ENCODE peak calls at places on chromosome 6, in four cellular contexts. U is K562, W is H1, K is GM12878. F is an unnamed sample.

GRCh38 chr6:122673345-122673961 is 63.2 kb downstream of the PKIB start:
- DNase-seq in W (no peak), K (no peak), U (no peak), F (no peak)

GRCh38 chr6:33771342-33772113 is 17.4 kb downstream of the LEMD2 start:
- DNase-seq in K (no peak), W (peak), U (peak), F (peak)

GRCh38 chr6:170393807-170394399 is 87.3 kb downstream of the FAM120B start:
- DNase-seq in W (no peak), K (no peak), U (no peak), F (no peak)

GRCh38 chr6:24640166-24640565 is 5.8 kb downstream of the KIAA0319 start:
- DNase-seq in K (no peak), U (no peak), W (no peak), F (no peak)

GRCh38 chr6:107318100-107318736 is 141.1 kb downstream of the PDSS2 start:
- DNase-seq in U (peak), W (peak), K (peak), F (peak)

GRCh38 chr6:89348372-89348771 is 4.2 kb downstream of the UBE2J1 start:
- DNase-seq in U (no peak), W (no peak), K (no peak), F (no peak)

GRCh38 chr6:78909391-78909790 is 42.0 kb downstream of the IRAK1BP1 start:
- DNase-seq in K (no peak), U (no peak), W (no peak), F (no peak)

GRCh38 chr6:52590634-52590985 is 13.8 kb upstream of the TRAM2 start:
- DNase-seq in W (no peak), K (no peak), U (no peak), F (no peak)

GRCh38 chr6:112296122-112296521 is 41.8 kb upstream of the LAMA4 start:
- DNase-seq in W (no peak), K (no peak), U (peak), F (no peak)

GRCh38 chr6:145028144-145028818 is 707.0 kb downstream of the EPM2A start:
- DNase-seq in U (peak), W (no peak), K (no peak), F (no peak)

GRCh38 chr6:169254456-169255316 is 1.0 kb upstream of the THBS2 start:
- DNase-seq in W (no peak), K (no peak), U (no peak), F (no peak)

GRCh38 chr6:5584072-5584471 is 322.8 kb downstream of the FARS2 start:
- DNase-seq in U (no peak), W (no peak), K (no peak), F (no peak)

GRCh38 chr6:75611702-75612375 is 10.2 kb downstream of the SENP6 start:
- DNase-seq in W (no peak), U (no peak), K (no peak), F (no peak)

GRCh38 chr6:153449279-153449678 is 318.2 kb upstream of the RGS17 start:
- DNase-seq in U (no peak), K (no peak), W (no peak), F (no peak)

GRCh38 chr6:170132011-170132521 is 158.8 kb downstream of the DLL1 start:
- DNase-seq in K (no peak), W (no peak), U (no peak), F (no peak)

GRCh38 chr6:135850882-135851281 is 619 bp upstream of the PDE7B start:
- DNase-seq in W (no peak), K (no peak), U (no peak), F (no peak)

GRCh38 chr6:25934735-25935313 is 4.3 kb upstream of the SLC17A2 start:
- DNase-seq in K (no peak), W (no peak), U (no peak), F (no peak)

GRCh38 chr6:161108886-161109285 is 117.3 kb downstream of the MAP3K4 start:
- DNase-seq in U (no peak), W (no peak), K (no peak), F (no peak)

GRCh38 chr6:28400122-28400451 is 540 bp upstream of the ZSCAN12 start:
- DNase-seq in W (no peak), K (no peak), U (no peak), F (no peak)

GRCh38 chr6:20811112-20811746 is 277.0 kb downstream of the CDKAL1 start:
- DNase-seq in K (no peak), W (peak), U (peak), F (no peak)

GRCh38 chr6:134539865-134540323 is 222.0 kb upstream of the SGK1 start:
- DNase-seq in W (no peak), U (no peak), K (no peak), F (no peak)

GRCh38 chr6:44500074-44500473 is 112.6 kb downstream of the CDC5L start:
- DNase-seq in K (no peak), U (no peak), W (no peak), F (no peak)

GRCh38 chr6:109783245-109783990 is 92.3 kb downstream of the FIG4 start:
- DNase-seq in K (no peak), W (no peak), U (peak), F (no peak)

GRCh38 chr6:129619579-129620233 is 90.3 kb downstream of the ARHGAP18 start:
- DNase-seq in U (no peak), W (no peak), K (no peak), F (no peak)

GRCh38 chr6:107661291-107661690 is 162.8 kb downstream of the SCML4 start:
- DNase-seq in W (no peak), K (no peak), U (no peak), F (no peak)

DNA sequence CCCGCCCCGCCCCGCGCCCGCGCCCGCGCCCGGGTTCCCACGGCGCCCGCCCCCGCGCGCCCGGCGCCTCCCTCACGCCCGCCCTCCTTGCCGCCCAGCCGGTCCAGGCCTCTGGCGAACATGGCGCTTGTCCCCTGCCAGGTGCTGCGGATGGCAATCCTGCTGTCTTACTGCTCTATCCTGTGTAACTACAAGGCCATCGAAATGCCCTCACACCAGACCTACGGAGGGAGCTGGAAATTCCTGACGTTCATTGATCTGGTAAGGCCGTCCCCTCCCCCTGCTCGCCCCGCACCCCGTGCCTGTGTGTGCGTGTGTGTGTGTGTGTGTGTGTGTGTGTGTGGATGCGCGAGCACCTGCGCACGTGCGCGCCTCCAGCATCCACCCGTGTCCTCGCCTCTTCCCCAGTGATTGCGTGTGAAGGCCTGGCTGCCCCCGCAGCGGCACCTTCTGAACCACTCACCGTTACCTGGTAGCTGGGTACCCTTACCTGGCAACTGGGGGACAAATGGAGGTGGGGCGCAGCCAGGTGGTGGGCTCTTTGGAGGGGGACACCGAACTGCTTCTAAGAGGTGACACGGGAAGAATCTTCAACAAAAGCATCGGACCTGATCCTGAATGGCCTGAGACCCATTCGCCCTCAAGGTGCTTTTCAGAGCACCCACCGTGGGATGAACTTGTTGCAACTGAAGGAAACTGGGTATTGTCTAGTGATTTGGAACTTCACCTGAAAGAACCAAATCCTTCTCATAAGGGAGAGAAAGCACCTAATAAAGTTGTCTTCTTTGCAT is at the start of gene AIG1:
- DNase-seq in K (no peak), W (no peak), U (peak), F (no peak)
- TF ChIP-seq TAF1 in K (peak), W (peak), U (peak), F (no peak)

GRCh38 chr6:106257195-106257594 is 68.4 kb downstream of the ATG5 start:
- DNase-seq in U (no peak), W (no peak), K (no peak), F (no peak)
- TF ChIP-seq TAF1 in U (no peak), W (no peak), K (no peak), F (no peak)

DNA sequence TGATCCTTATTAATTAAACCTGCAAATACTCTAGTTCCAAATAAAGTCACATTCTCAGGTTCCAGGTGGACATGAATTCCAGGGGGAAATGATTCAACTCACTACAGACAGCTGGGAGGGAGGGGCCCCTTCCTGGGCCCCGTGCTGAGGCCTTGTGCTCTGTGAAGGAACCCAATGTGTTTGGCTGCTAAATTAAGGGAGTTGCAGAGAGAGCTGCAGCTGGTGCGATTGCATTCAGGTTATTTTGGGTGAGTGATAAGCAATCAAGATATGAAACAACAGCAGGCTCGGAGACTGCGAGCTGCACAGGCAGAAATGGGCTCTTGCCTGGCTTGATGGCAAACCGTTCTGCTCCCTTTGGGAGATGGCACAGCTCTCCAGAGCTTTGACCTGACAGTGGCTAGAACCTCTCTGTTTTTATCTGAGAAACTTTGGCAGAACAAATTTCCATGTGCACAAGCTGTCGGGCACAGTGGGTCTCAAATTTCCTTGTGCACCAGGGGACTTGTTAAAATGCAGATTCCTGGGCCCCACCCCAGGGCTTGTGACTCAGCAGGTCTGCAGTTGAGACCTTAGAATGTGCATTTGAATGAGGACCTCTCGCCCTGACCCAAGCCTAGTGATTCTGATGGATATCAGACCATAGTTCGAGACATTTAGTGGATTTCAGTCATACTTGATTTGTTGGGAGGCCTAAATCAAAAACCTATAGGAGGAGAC is 9.8 kb downstream of the MAPK13 start:
- DNase-seq in W (no peak), K (no peak), U (peak), F (no peak)
- TF ChIP-seq TAF1 in W (no peak), K (no peak), U (no peak), F (no peak)

GRCh38 chr6:47071681-47072080 is 29.5 kb upstream of the ADGRF1 start:
- DNase-seq in K (no peak), W (no peak), U (no peak), F (no peak)

GRCh38 chr6:47066418-47066817 is 24.3 kb upstream of the ADGRF1 start:
- DNase-seq in W (no peak), K (no peak), U (no peak), F (no peak)

GRCh38 chr6:47072667-47073066 is 30.5 kb upstream of the ADGRF1 start:
- DNase-seq in W (no peak), U (no peak), K (no peak), F (no peak)

GRCh38 chr6:47070461-47070860 is 28.3 kb upstream of the ADGRF1 start:
- DNase-seq in W (no peak), U (no peak), K (no peak), F (no peak)

DNA sequence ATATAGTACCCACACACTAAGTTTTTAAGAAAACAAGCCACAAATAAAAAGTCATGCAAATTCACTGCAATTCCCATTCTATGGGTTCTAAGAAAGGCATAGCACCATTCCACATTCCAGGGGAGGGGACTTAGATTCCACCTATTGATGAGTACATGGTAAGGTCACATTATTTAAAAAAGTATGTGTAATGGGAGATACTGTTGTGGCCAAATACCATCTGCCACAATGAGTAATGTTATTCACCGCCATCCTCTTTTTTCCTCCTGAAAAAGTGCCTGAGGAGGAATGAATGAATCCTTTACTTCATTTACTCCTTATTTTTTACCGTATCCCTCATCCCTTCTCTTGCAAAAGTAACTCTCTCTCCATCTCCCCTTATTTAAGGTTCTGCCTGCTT is 27.0 kb upstream of the ADGRF1 start:
- DNase-seq in K (no peak), W (no peak), U (no peak), F (no peak)
- TF ChIP-seq TAF1 in K (no peak), W (no peak), U (no peak), F (no peak)

GRCh38 chr6:39642300-39642699 is 82.9 kb downstream of the KIF6 start:
- DNase-seq in U (no peak), K (no peak), W (no peak), F (no peak)
- TF ChIP-seq TAF1 in U (no peak), K (no peak), W (no peak), F (no peak)

GRCh38 chr6:15989397-15989796 is 139.5 kb upstream of the MYLIP start:
- DNase-seq in K (peak), U (no peak), W (no peak), F (no peak)

GRCh38 chr6:15990179-15990578 is 138.7 kb upstream of the MYLIP start:
- DNase-seq in K (peak), U (no peak), W (no peak), F (no peak)

GRCh38 chr6:15986027-15986629 is 142.8 kb upstream of the MYLIP start:
- DNase-seq in W (no peak), K (no peak), U (no peak), F (no peak)

GRCh38 chr6:15985354-15985995 is 143.4 kb upstream of the MYLIP start:
- DNase-seq in K (no peak), W (no peak), U (no peak), F (no peak)

DNA sequence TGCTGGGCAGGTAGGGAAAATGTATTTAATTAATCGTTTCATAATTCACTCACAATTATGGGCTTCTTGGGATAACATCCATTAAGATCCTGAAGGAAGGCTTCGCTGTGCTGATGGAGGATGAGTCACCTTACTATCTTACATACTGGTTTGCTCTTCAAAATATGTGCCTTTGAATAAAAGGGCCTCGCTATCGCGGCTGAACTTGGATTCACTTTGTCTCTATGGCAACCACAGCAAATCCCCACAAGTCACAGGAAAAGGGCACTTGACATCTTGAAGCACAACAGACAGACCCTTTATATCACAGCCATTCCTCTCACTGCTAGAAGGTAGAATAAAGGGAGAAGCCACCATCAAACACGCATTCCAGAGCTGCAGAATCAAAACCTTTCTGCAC is 141.3 kb upstream of the MYLIP start:
- DNase-seq in K (no peak), U (peak), W (no peak), F (no peak)
- TF ChIP-seq TAF1 in K (no peak), U (no peak), W (no peak), F (no peak)

GRCh38 chr6:14983599-14984296 is 262.1 kb upstream of the JARID2 start:
- DNase-seq in K (no peak), W (no peak), U (no peak), F (no peak)

GRCh38 chr6:14985366-14985765 is 260.5 kb upstream of the JARID2 start:
- DNase-seq in W (no peak), U (no peak), K (no peak), F (no peak)

GRCh38 chr6:14986370-14986769 is 259.5 kb upstream of the JARID2 start:
- DNase-seq in U (no peak), W (no peak), K (no peak), F (no peak)

GRCh38 chr6:14981960-14982359 is 263.9 kb upstream of the JARID2 start:
- DNase-seq in W (no peak), K (no peak), U (peak), F (no peak)

GRCh38 chr6:14984454-14984853 is 261.4 kb upstream of the JARID2 start:
- DNase-seq in W (no peak), U (no peak), K (no peak), F (no peak)
- TF ChIP-seq TAF1 in W (no peak), U (no peak), K (no peak), F (no peak)

DNA sequence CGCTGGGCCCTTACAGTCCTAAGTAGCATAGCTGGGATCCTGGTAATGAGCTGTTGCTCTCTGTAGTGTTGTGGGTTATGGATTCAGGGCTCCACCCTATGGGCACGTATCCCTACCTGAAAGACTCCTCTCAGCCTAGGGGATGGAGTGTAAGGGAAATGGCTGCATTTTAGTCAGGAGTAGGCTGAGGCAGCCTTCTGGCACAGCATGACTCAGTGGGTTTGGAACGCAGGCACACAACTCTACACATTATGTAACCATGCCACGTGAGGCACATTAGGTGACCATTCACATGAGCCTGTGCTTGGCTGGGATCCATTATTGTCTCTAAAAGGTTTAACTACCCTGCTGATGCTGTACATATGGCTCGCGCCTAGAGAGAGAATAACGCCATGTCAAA is 27.8 kb downstream of the HDDC2 start:
- DNase-seq in K (no peak), U (no peak), W (no peak), F (no peak)
- TF ChIP-seq TAF1 in K (no peak), U (no peak), W (no peak), F (no peak)

DNA sequence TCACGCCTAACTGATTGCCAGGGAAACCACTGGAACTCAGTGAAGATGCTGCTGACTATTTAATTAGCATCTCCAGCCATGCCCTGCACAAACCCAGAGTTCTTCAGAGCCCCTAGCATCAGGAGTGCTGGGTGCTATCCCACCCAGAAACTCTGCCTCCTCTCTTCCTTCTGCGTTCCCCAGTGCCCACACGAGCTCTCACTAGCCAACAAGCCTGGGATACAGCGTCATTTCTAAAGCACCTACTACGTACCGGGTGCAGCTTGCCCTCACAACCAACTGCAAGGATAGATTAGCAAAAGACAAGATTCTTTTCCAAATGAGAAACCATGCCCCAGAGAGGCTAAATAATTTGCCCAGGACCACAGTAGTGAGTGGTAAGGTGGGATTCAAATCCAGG is 105.2 kb upstream of the FOXP4 start:
- DNase-seq in U (no peak), K (no peak), W (no peak), F (no peak)
- TF ChIP-seq TAF1 in U (no peak), K (no peak), W (no peak), F (no peak)

F was measured in GM12892.